ENCODE peak calls at places on chromosomes 7 and 10, in nine cellular contexts. N is MCF 10A, W is aorta, Z is T1000, T is pons, H is fibroblast of lung, V is NCI-H446 treated with DMSO at 0.1 percent for 48 hours, P is SK-N-DZ, S is LoVo. Q is an unnamed sample.

GRCh38 chr7:105799677-105800076 is 76.7 kb downstream of the ATXN7L1 start:
- DNase-seq in N (no peak), W (no peak), Z (no peak), T (no peak), H (no peak), V (no peak), P (no peak), S (no peak), Q (no peak)

GRCh38 chr7:32115831-32116230 is 45.6 kb upstream of the PDE1C start:
- DNase-seq in N (no peak), W (no peak), Z (peak; percentile 8), T (no peak), H (no peak), V (no peak), P (no peak), S (peak; percentile 38), Q (no peak)

GRCh38 chr7:133268355-133268754 is 15.5 kb downstream of the EXOC4 start:
- DNase-seq in N (no peak), W (no peak), Z (no peak), T (no peak), H (no peak), V (no peak), P (no peak), S (no peak), Q (no peak)

GRCh38 chr7:28768577-28769147 is 189.5 kb downstream of the TRIL start:
- DNase-seq in N (peak; percentile 79), W (no peak), Z (no peak), T (no peak), H (peak; percentile 50), V (no peak), P (no peak), S (no peak), Q (no peak)

GRCh38 chr10:31927597-31928530 is 767 bp downstream of the ARHGAP12 start:
- DNase-seq in N (peak; percentile 56), W (peak; percentile 84), Z (peak; percentile 31), T (peak; percentile 55), H (peak; percentile 54), V (peak; percentile 31), P (peak; percentile 59), S (no peak), Q (peak; percentile 57)

GRCh38 chr10:95445223-95445836 is 115.8 kb downstream of the SORBS1 start:
- DNase-seq in N (peak; percentile 84), W (peak; percentile 92), Z (peak; percentile 45), T (peak; percentile 51), H (peak; percentile 72), V (peak; percentile 16), P (no peak), S (peak; percentile 76), Q (peak; percentile 93)

GRCh38 chr10:78004215-78005026 is 24.9 kb downstream of the POLR3A start:
- DNase-seq in N (no peak), W (no peak), Z (no peak), T (peak; percentile 24), H (no peak), V (no peak), P (no peak), S (no peak), Q (no peak)

GRCh38 chr7:35657125-35657524 is 37.8 kb downstream of the HERPUD2 start:
- DNase-seq in N (no peak), W (no peak), Z (no peak), T (no peak), H (no peak), V (no peak), P (no peak), S (no peak), Q (no peak)

GRCh38 chr10:80158598-80159127 is 26.1 kb downstream of the PLAC9 start:
- DNase-seq in N (peak; percentile 98), W (peak; percentile 94), Z (peak; percentile 92), T (peak; percentile 44), H (peak; percentile 100), V (peak; percentile 80), P (peak; percentile 13), S (peak; percentile 74), Q (peak; percentile 94)

GRCh38 chr7:20218261-20218660 is 1.1 kb upstream of the MACC1 start:
- DNase-seq in N (no peak), W (no peak), Z (no peak), T (no peak), H (no peak), V (no peak), P (no peak), S (peak; percentile 51), Q (no peak)

GRCh38 chr7:30914611-30915601 is 3.3 kb downstream of the AQP1 start:
- DNase-seq in N (peak; percentile 59), W (peak; percentile 94), Z (peak; percentile 76), T (no peak), H (peak; percentile 43), V (no peak), P (peak; percentile 84), S (peak; percentile 62), Q (peak; percentile 45)

GRCh38 chr7:98556288-98556687 is 60.8 kb upstream of the NPTX2 start:
- DNase-seq in N (no peak), W (peak; percentile 28), Z (no peak), T (no peak), H (no peak), V (no peak), P (no peak), S (no peak), Q (no peak)

GRCh38 chr7:96407427-96407826 is 85.5 kb upstream of the SLC25A13 start:
- DNase-seq in N (no peak), W (no peak), Z (no peak), T (no peak), H (no peak), V (no peak), P (no peak), S (no peak), Q (peak; percentile 48)

GRCh38 chr7:100457033-100457432 is 7.0 kb downstream of the SPACDR start:
- DNase-seq in N (no peak), W (no peak), Z (no peak), T (no peak), H (no peak), V (no peak), P (no peak), S (no peak), Q (no peak)

GRCh38 chr7:33757563-33758165 is 147.7 kb upstream of the BMPER start:
- DNase-seq in N (peak; percentile 61), W (no peak), Z (no peak), T (peak; percentile 69), H (peak; percentile 67), V (peak; percentile 22), P (peak; percentile 40), S (peak; percentile 49), Q (peak; percentile 58)